ENCODE peak calls at places on chromosomes 6 and 20, in eight cellular contexts. One of them, this sample, is unnamed.

GRCh38 chr20:49306903-49307336 is 29.1 kb upstream of the ZNFX1 start:
- DNase-seq in fibroblast of lung: no peak
- DNase-seq in CD8-positive, alpha-beta T cell: no peak
- DNase-seq in naive thymus-derived CD4-positive, alpha-beta T cell: no peak
- DNase-seq in iPS DF 6.9: no peak
- DNase-seq in tibial artery: no peak
- DNase-seq in AG04450: no peak
- DNase-seq in pancreas: no peak
- DNase-seq in this sample: no peak

GRCh38 chr6:169803816-169804340 is 52.5 kb downstream of the ERMARD start:
- DNase-seq in fibroblast of lung: no peak
- DNase-seq in CD8-positive, alpha-beta T cell: no peak
- DNase-seq in naive thymus-derived CD4-positive, alpha-beta T cell: no peak
- DNase-seq in iPS DF 6.9: no peak
- DNase-seq in tibial artery: no peak
- DNase-seq in AG04450: no peak
- DNase-seq in pancreas: peak
- DNase-seq in this sample: no peak

GRCh38 chr6:104954091-104954797 is 2.7 kb upstream of the LIN28B start:
- DNase-seq in fibroblast of lung: no peak
- DNase-seq in CD8-positive, alpha-beta T cell: no peak
- DNase-seq in naive thymus-derived CD4-positive, alpha-beta T cell: no peak
- DNase-seq in iPS DF 6.9: no peak
- DNase-seq in tibial artery: no peak
- DNase-seq in AG04450: no peak
- DNase-seq in pancreas: no peak
- DNase-seq in this sample: no peak

GRCh38 chr6:53179961-53180651 is 31.5 kb upstream of the GCM1 start:
- DNase-seq in fibroblast of lung: peak
- DNase-seq in CD8-positive, alpha-beta T cell: peak
- DNase-seq in naive thymus-derived CD4-positive, alpha-beta T cell: peak
- DNase-seq in iPS DF 6.9: no peak
- DNase-seq in tibial artery: peak
- DNase-seq in AG04450: no peak
- DNase-seq in pancreas: peak
- DNase-seq in this sample: peak

GRCh38 chr6:87212596-87212995 is 57.2 kb downstream of the ZNF292 start:
- DNase-seq in fibroblast of lung: no peak
- DNase-seq in CD8-positive, alpha-beta T cell: no peak
- DNase-seq in naive thymus-derived CD4-positive, alpha-beta T cell: no peak
- DNase-seq in iPS DF 6.9: no peak
- DNase-seq in tibial artery: no peak
- DNase-seq in AG04450: no peak
- DNase-seq in pancreas: no peak
- DNase-seq in this sample: no peak

GRCh38 chr6:56026461-56027180 is 151.2 kb upstream of the BMP5 start:
- DNase-seq in fibroblast of lung: peak
- DNase-seq in CD8-positive, alpha-beta T cell: no peak
- DNase-seq in naive thymus-derived CD4-positive, alpha-beta T cell: no peak
- DNase-seq in iPS DF 6.9: no peak
- DNase-seq in tibial artery: no peak
- DNase-seq in AG04450: no peak
- DNase-seq in pancreas: no peak
- DNase-seq in this sample: no peak

GRCh38 chr20:41275181-41275793 is 42.2 kb downstream of the ZHX3 start:
- DNase-seq in fibroblast of lung: peak
- DNase-seq in CD8-positive, alpha-beta T cell: no peak
- DNase-seq in naive thymus-derived CD4-positive, alpha-beta T cell: no peak
- DNase-seq in iPS DF 6.9: no peak
- DNase-seq in tibial artery: no peak
- DNase-seq in AG04450: peak
- DNase-seq in pancreas: no peak
- DNase-seq in this sample: no peak

GRCh38 chr20:19741914-19742313 is 16.1 kb upstream of the RIN2 start:
- DNase-seq in fibroblast of lung: no peak
- DNase-seq in CD8-positive, alpha-beta T cell: no peak
- DNase-seq in naive thymus-derived CD4-positive, alpha-beta T cell: no peak
- DNase-seq in iPS DF 6.9: no peak
- DNase-seq in tibial artery: no peak
- DNase-seq in AG04450: no peak
- DNase-seq in pancreas: no peak
- DNase-seq in this sample: no peak

GRCh38 chr6:12190252-12190651 is 99.9 kb upstream of the EDN1 start:
- DNase-seq in fibroblast of lung: no peak
- DNase-seq in CD8-positive, alpha-beta T cell: no peak
- DNase-seq in naive thymus-derived CD4-positive, alpha-beta T cell: no peak
- DNase-seq in iPS DF 6.9: no peak
- DNase-seq in tibial artery: no peak
- DNase-seq in AG04450: no peak
- DNase-seq in pancreas: no peak
- DNase-seq in this sample: no peak

GRCh38 chr6:46390153-46390876 is 100.9 kb downstream of the RCAN2 start:
- DNase-seq in fibroblast of lung: no peak
- DNase-seq in CD8-positive, alpha-beta T cell: no peak
- DNase-seq in naive thymus-derived CD4-positive, alpha-beta T cell: no peak
- DNase-seq in iPS DF 6.9: no peak
- DNase-seq in tibial artery: no peak
- DNase-seq in AG04450: no peak
- DNase-seq in pancreas: no peak
- DNase-seq in this sample: no peak

GRCh38 chr6:111358454-111358853 is 124.6 kb downstream of the REV3L start:
- DNase-seq in fibroblast of lung: peak
- DNase-seq in CD8-positive, alpha-beta T cell: no peak
- DNase-seq in naive thymus-derived CD4-positive, alpha-beta T cell: no peak
- DNase-seq in iPS DF 6.9: no peak
- DNase-seq in tibial artery: no peak
- DNase-seq in AG04450: peak
- DNase-seq in pancreas: no peak
- DNase-seq in this sample: peak

GRCh38 chr6:159267165-159267564 is 98.0 kb downstream of the FNDC1 start:
- DNase-seq in fibroblast of lung: peak
- DNase-seq in CD8-positive, alpha-beta T cell: no peak
- DNase-seq in naive thymus-derived CD4-positive, alpha-beta T cell: no peak
- DNase-seq in iPS DF 6.9: no peak
- DNase-seq in tibial artery: no peak
- DNase-seq in AG04450: no peak
- DNase-seq in pancreas: no peak
- DNase-seq in this sample: no peak

GRCh38 chr6:20664250-20664649 is 130.0 kb downstream of the CDKAL1 start:
- DNase-seq in fibroblast of lung: no peak
- DNase-seq in CD8-positive, alpha-beta T cell: no peak
- DNase-seq in naive thymus-derived CD4-positive, alpha-beta T cell: no peak
- DNase-seq in iPS DF 6.9: no peak
- DNase-seq in tibial artery: no peak
- DNase-seq in AG04450: no peak
- DNase-seq in pancreas: no peak
- DNase-seq in this sample: no peak

GRCh38 chr6:38617856-38618255 is 21.9 kb downstream of the BTBD9 start:
- DNase-seq in fibroblast of lung: peak
- DNase-seq in CD8-positive, alpha-beta T cell: no peak
- DNase-seq in naive thymus-derived CD4-positive, alpha-beta T cell: no peak
- DNase-seq in iPS DF 6.9: no peak
- DNase-seq in tibial artery: no peak
- DNase-seq in AG04450: no peak
- DNase-seq in pancreas: no peak
- DNase-seq in this sample: no peak

GRCh38 chr6:73579851-73580246 is 59.0 kb upstream of the EEF1A1 start:
- DNase-seq in fibroblast of lung: peak
- DNase-seq in CD8-positive, alpha-beta T cell: no peak
- DNase-seq in naive thymus-derived CD4-positive, alpha-beta T cell: no peak
- DNase-seq in iPS DF 6.9: no peak
- DNase-seq in tibial artery: peak
- DNase-seq in AG04450: peak
- DNase-seq in pancreas: no peak
- DNase-seq in this sample: no peak

GRCh38 chr6:89525786-89526562 is 93.0 kb downstream of the ANKRD6 start:
- DNase-seq in fibroblast of lung: peak
- DNase-seq in CD8-positive, alpha-beta T cell: no peak
- DNase-seq in naive thymus-derived CD4-positive, alpha-beta T cell: no peak
- DNase-seq in iPS DF 6.9: no peak
- DNase-seq in tibial artery: no peak
- DNase-seq in AG04450: no peak
- DNase-seq in pancreas: no peak
- DNase-seq in this sample: no peak

GRCh38 chr6:99614430-99615161 is 8.0 kb downstream of the PRDM13 start:
- DNase-seq in fibroblast of lung: no peak
- DNase-seq in CD8-positive, alpha-beta T cell: no peak
- DNase-seq in naive thymus-derived CD4-positive, alpha-beta T cell: no peak
- DNase-seq in iPS DF 6.9: no peak
- DNase-seq in tibial artery: no peak
- DNase-seq in AG04450: no peak
- DNase-seq in pancreas: peak
- DNase-seq in this sample: no peak

GRCh38 chr6:30885481-30885998 is 1.2 kb downstream of the DDR1 start:
- DNase-seq in fibroblast of lung: peak
- DNase-seq in CD8-positive, alpha-beta T cell: no peak
- DNase-seq in naive thymus-derived CD4-positive, alpha-beta T cell: peak
- DNase-seq in iPS DF 6.9: no peak
- DNase-seq in tibial artery: no peak
- DNase-seq in AG04450: no peak
- DNase-seq in pancreas: no peak
- DNase-seq in this sample: no peak
- H3K27ac ChIP-seq in fibroblast of lung: no peak
- H3K27ac ChIP-seq in CD8-positive, alpha-beta T cell: no peak
- H3K27ac ChIP-seq in naive thymus-derived CD4-positive, alpha-beta T cell: peak
- H3K27ac ChIP-seq in iPS DF 6.9: no peak
- H3K27ac ChIP-seq in tibial artery: peak
- H3K27ac ChIP-seq in AG04450: peak
- H3K27ac ChIP-seq in pancreas: peak
- H3K27ac ChIP-seq in this sample: peak

DNA sequence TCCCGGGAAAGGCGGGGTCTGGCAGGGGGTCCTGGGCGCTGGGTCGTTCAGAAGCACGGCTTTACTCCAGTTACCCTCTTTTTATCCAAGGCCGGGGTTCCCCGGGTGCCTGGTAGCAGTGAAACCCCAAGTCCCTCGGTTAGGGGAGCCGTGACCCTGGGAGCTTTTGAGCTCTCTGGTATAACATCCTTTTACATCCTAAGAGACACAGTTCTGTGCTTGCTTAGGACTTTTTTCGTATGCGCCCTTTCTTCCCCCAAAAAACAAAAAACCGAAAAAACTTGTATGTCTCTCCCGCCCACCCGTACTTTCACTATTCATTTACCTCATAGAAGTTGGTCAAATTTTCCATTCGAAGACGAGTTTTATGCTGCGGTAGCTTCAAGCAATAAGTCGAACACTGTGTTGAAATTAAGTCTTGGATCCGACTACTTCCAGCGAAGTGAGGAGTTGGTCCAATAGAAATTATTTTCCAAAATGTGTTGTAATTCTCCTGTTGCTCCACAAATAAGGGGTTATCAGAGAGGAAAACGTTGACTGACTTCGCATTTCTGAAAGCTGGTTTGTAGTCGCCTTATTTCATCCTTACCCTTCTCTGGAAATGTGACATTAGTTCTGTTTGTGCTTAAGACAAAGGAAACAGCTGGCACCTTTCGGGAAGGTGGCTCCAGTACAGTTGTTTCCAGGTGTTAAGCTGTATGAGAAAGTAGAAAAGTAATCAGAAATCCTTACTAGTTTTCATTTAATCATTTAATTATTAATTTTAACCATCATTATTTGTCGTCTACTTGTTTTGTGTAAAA is 842 bp upstream of the MAN1A1 start:
- DNase-seq in fibroblast of lung: peak
- DNase-seq in CD8-positive, alpha-beta T cell: peak
- DNase-seq in naive thymus-derived CD4-positive, alpha-beta T cell: no peak
- DNase-seq in iPS DF 6.9: no peak
- DNase-seq in tibial artery: peak
- DNase-seq in AG04450: peak
- DNase-seq in pancreas: no peak
- DNase-seq in this sample: no peak
- H3K27ac ChIP-seq in fibroblast of lung: peak
- H3K27ac ChIP-seq in CD8-positive, alpha-beta T cell: peak
- H3K27ac ChIP-seq in naive thymus-derived CD4-positive, alpha-beta T cell: peak
- H3K27ac ChIP-seq in iPS DF 6.9: no peak
- H3K27ac ChIP-seq in tibial artery: peak
- H3K27ac ChIP-seq in AG04450: peak
- H3K27ac ChIP-seq in pancreas: peak
- H3K27ac ChIP-seq in this sample: no peak

GRCh38 chr6:1837868-1838267 is 228.2 kb downstream of the FOXC1 start:
- DNase-seq in fibroblast of lung: no peak
- DNase-seq in CD8-positive, alpha-beta T cell: no peak
- DNase-seq in naive thymus-derived CD4-positive, alpha-beta T cell: no peak
- DNase-seq in iPS DF 6.9: no peak
- DNase-seq in tibial artery: no peak
- DNase-seq in AG04450: no peak
- DNase-seq in pancreas: no peak
- DNase-seq in this sample: no peak
- H3K27ac ChIP-seq in fibroblast of lung: no peak
- H3K27ac ChIP-seq in CD8-positive, alpha-beta T cell: no peak
- H3K27ac ChIP-seq in naive thymus-derived CD4-positive, alpha-beta T cell: no peak
- H3K27ac ChIP-seq in iPS DF 6.9: no peak
- H3K27ac ChIP-seq in tibial artery: peak
- H3K27ac ChIP-seq in AG04450: no peak
- H3K27ac ChIP-seq in pancreas: no peak
- H3K27ac ChIP-seq in this sample: no peak

GRCh38 chr6:158010591-158011477 is 29.2 kb downstream of the SYNJ2 start:
- DNase-seq in fibroblast of lung: no peak
- DNase-seq in CD8-positive, alpha-beta T cell: no peak
- DNase-seq in naive thymus-derived CD4-positive, alpha-beta T cell: no peak
- DNase-seq in iPS DF 6.9: no peak
- DNase-seq in tibial artery: peak
- DNase-seq in AG04450: no peak
- DNase-seq in pancreas: peak
- DNase-seq in this sample: no peak
- H3K27ac ChIP-seq in fibroblast of lung: no peak
- H3K27ac ChIP-seq in CD8-positive, alpha-beta T cell: no peak
- H3K27ac ChIP-seq in naive thymus-derived CD4-positive, alpha-beta T cell: no peak
- H3K27ac ChIP-seq in iPS DF 6.9: no peak
- H3K27ac ChIP-seq in tibial artery: no peak
- H3K27ac ChIP-seq in AG04450: no peak
- H3K27ac ChIP-seq in pancreas: peak
- H3K27ac ChIP-seq in this sample: no peak

DNA sequence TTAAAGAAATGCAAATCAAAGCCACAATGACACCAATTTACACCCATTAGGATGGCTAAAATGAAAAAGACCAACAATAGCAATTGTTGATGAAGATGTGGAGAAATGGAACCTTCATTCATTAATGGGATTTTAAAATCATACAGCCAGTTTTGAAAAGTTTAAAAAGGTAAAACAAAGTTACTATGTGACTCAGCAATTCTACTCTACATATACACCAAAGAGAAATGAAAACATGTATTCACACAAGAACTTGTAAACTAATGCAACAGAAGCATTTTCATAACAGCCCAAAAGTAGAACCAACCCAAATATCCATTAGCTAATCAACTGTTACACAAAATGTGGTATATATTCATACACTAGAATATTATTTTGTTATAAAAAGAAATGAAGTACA is 75.7 kb downstream of the PDSS2 start:
- DNase-seq in fibroblast of lung: no peak
- DNase-seq in CD8-positive, alpha-beta T cell: no peak
- DNase-seq in naive thymus-derived CD4-positive, alpha-beta T cell: no peak
- DNase-seq in iPS DF 6.9: no peak
- DNase-seq in tibial artery: no peak
- DNase-seq in AG04450: no peak
- DNase-seq in pancreas: no peak
- DNase-seq in this sample: no peak
- H3K27ac ChIP-seq in fibroblast of lung: no peak
- H3K27ac ChIP-seq in CD8-positive, alpha-beta T cell: no peak
- H3K27ac ChIP-seq in naive thymus-derived CD4-positive, alpha-beta T cell: no peak
- H3K27ac ChIP-seq in iPS DF 6.9: no peak
- H3K27ac ChIP-seq in tibial artery: no peak
- H3K27ac ChIP-seq in AG04450: no peak
- H3K27ac ChIP-seq in pancreas: no peak
- H3K27ac ChIP-seq in this sample: no peak

This sample was measured in epithelial cell of prostate.